ENCODE peak calls at places on chromosomes 3 and 15, in nine cellular contexts. F is MCF 10A; M is foreskin fibroblast; D is neural progenitor cell; B is mesothelial cell of epicardium; C is sigmoid colon; U is CD4-positive, alpha-beta T cell; E is OCI-LY7; I is kidney. V is an unnamed sample.

GRCh38 chr3:10177737-10178136 is 13.0 kb downstream of the IRAK2 start:
- DNase-seq in F (no peak), M (no peak), D (no peak), B (no peak), C (no peak), U (no peak), E (no peak), I (peak; percentile 69), V (no peak)

GRCh38 chr3:63809607-63810006 is 9.5 kb upstream of the C3orf49 start:
- DNase-seq in F (peak; percentile 66), M (peak; percentile 31), D (no peak), B (no peak), C (no peak), U (no peak), E (no peak), I (no peak), V (no peak)

GRCh38 chr3:110733045-110733444 is 338.6 kb upstream of the NECTIN3 start:
- DNase-seq in F (no peak), M (no peak), D (no peak), B (no peak), C (no peak), U (no peak), E (no peak), I (no peak), V (no peak)

GRCh38 chr15:99486371-99487336 is 79.1 kb upstream of the MEF2A start:
- DNase-seq in F (peak; percentile 79), M (peak; percentile 95), D (peak; percentile 56), B (no peak), C (peak; percentile 88), U (no peak), E (no peak), I (peak; percentile 95), V (no peak)

GRCh38 chr3:164940737-164941136 is 137.6 kb downstream of the SI start:
- DNase-seq in F (peak; percentile 13), M (no peak), D (no peak), B (no peak), C (no peak), U (no peak), E (no peak), I (no peak), V (no peak)

GRCh38 chr3:21747376-21747775 is 3.6 kb downstream of the ZNF385D start:
- DNase-seq in F (no peak), M (peak; percentile 59), D (peak; percentile 18), B (no peak), C (no peak), U (no peak), E (no peak), I (no peak), V (no peak)

GRCh38 chr3:169624533-169624972 is 39.0 kb downstream of the MECOM start:
- DNase-seq in F (no peak), M (no peak), D (no peak), B (no peak), C (no peak), U (no peak), E (no peak), I (no peak), V (no peak)

GRCh38 chr3:136891934-136892855 is 30.2 kb downstream of the NCK1 start:
- DNase-seq in F (no peak), M (no peak), D (no peak), B (no peak), C (no peak), U (no peak), E (no peak), I (no peak), V (no peak)

GRCh38 chr15:43376017-43376705 is 5.3 kb downstream of the TUBGCP4 start:
- DNase-seq in F (peak; percentile 47), M (peak; percentile 64), D (peak; percentile 69), B (no peak), C (no peak), U (peak; percentile 26), E (peak; percentile 82), I (no peak), V (no peak)

GRCh38 chr3:157390713-157391515 is 45.7 kb upstream of the PTX3 start:
- DNase-seq in F (no peak), M (peak; percentile 41), D (no peak), B (no peak), C (no peak), U (no peak), E (no peak), I (no peak), V (no peak)

GRCh38 chr15:74322558-74323180 is 44.8 kb downstream of the CYP11A1 start:
- DNase-seq in F (peak; percentile 62), M (peak; percentile 83), D (peak; percentile 84), B (peak; percentile 81), C (peak; percentile 82), U (peak; percentile 46), E (peak; percentile 66), I (peak; percentile 88), V (peak; percentile 50)

GRCh38 chr3:159882784-159883779 is 105.6 kb upstream of the IL12A start:
- DNase-seq in F (no peak), M (peak; percentile 71), D (peak; percentile 34), B (no peak), C (no peak), U (no peak), E (no peak), I (no peak), V (no peak)

GRCh38 chr15:80404719-80405553 is 754 bp downstream of the ARNT2 start:
- DNase-seq in F (no peak), M (peak; percentile 24), D (peak; percentile 71), B (peak; percentile 52), C (no peak), U (no peak), E (no peak), I (peak; percentile 86), V (no peak)

GRCh38 chr15:101201411-101202174 is 50.3 kb downstream of the CHSY1 start:
- DNase-seq in F (peak; percentile 95), M (peak; percentile 99), D (peak; percentile 90), B (peak; percentile 59), C (peak; percentile 96), U (no peak), E (no peak), I (peak; percentile 96), V (peak; percentile 72)

GRCh38 chr3:128420289-128420688 is 46.4 kb downstream of the DNAJB8 start:
- DNase-seq in F (no peak), M (no peak), D (no peak), B (no peak), C (no peak), U (no peak), E (no peak), I (peak; percentile 62), V (no peak)

GRCh38 chr15:33825453-33825852 is 142.8 kb upstream of the CHRM5 start:
- DNase-seq in F (no peak), M (no peak), D (no peak), B (no peak), C (no peak), U (no peak), E (no peak), I (no peak), V (no peak)

GRCh38 chr3:84959470-84960380 is 936 bp downstream of the CADM2 start:
- DNase-seq in F (no peak), M (peak; percentile 16), D (peak; percentile 72), B (no peak), C (no peak), U (no peak), E (no peak), I (no peak), V (no peak)

GRCh38 chr3:107450254-107450653 is 72.5 kb upstream of the BBX start:
- DNase-seq in F (peak; percentile 16), M (peak; percentile 27), D (no peak), B (no peak), C (no peak), U (no peak), E (no peak), I (no peak), V (no peak)

GRCh38 chr3:73586190-73586589 is 38.6 kb downstream of the PDZRN3 start:
- DNase-seq in F (no peak), M (no peak), D (no peak), B (no peak), C (no peak), U (no peak), E (no peak), I (no peak), V (no peak)

GRCh38 chr3:139530717-139531116 is 8.8 kb downstream of the RBP1 start:
- DNase-seq in F (no peak), M (no peak), D (no peak), B (no peak), C (no peak), U (no peak), E (no peak), I (no peak), V (no peak)

GRCh38 chr15:36110659-36110993 is 468.8 kb upstream of the CDIN1 start:
- DNase-seq in F (no peak), M (no peak), D (no peak), B (no peak), C (no peak), U (no peak), E (no peak), I (no peak), V (no peak)

GRCh38 chr15:50148362-50148963 is 29.4 kb upstream of the ATP8B4 start:
- DNase-seq in F (peak; percentile 80), M (peak; percentile 71), D (peak; percentile 88), B (no peak), C (no peak), U (no peak), E (peak; percentile 17), I (no peak), V (peak; percentile 43)

GRCh38 chr3:187150599-187150998 is 11.3 kb upstream of the RPL39L start:
- DNase-seq in F (no peak), M (no peak), D (no peak), B (no peak), C (no peak), U (peak; percentile 59), E (peak; percentile 64), I (no peak), V (no peak)
- TF ChIP-seq CTCF in F (no peak), M (no peak), D (peak; percentile 39), B (no peak), C (no peak), U (peak; percentile 34), E (peak; percentile 76), I (no peak), V (peak; percentile 45)

GRCh38 chr3:12875857-12876451 is 34.6 kb upstream of the RPL32 start:
- DNase-seq in F (no peak), M (peak; percentile 62), D (peak; percentile 97), B (peak; percentile 45), C (no peak), U (peak; percentile 14), E (peak; percentile 24), I (no peak), V (no peak)
- TF ChIP-seq CTCF in F (no peak), M (peak; percentile 10), D (peak; percentile 58), B (no peak), C (no peak), U (no peak), E (peak; percentile 62), I (no peak), V (peak; percentile 59)

GRCh38 chr3:152046280-152046679 is 172.8 kb downstream of the SUCNR1 start:
- DNase-seq in F (no peak), M (no peak), D (no peak), B (no peak), C (no peak), U (no peak), E (no peak), I (no peak), V (no peak)
- TF ChIP-seq CTCF in F (no peak), M (no peak), D (no peak), B (no peak), C (no peak), U (no peak), E (no peak), I (no peak), V (no peak)

DNA sequence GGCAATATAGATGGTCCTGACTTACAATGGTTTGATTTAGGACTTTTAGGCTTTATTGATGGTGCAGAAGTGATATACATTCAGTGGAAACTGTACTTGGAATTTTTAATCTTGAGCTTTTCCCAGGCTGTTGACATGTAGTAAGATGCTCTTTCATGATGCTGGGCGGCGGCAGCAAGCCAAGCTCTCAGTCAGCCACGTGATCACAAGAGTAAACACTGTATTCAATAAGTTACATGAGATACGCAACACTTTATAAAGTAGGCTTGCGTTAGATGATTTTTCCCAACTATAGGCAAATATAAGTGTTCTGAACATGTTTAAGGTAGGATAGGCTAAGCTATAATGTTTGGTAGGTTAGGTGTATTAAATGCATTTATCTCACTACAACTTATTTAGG is 17.9 kb downstream of the PARP9 start:
- DNase-seq in F (no peak), M (no peak), D (no peak), B (no peak), C (no peak), U (no peak), E (no peak), I (no peak), V (no peak)
- TF ChIP-seq CTCF in F (no peak), M (no peak), D (no peak), B (no peak), C (no peak), U (no peak), E (no peak), I (no peak), V (no peak)

V was measured in Panc1.